ENCODE peak calls at places on chromosomes 11 and 22, in nine cellular contexts. V is GM04504; Q is EL; Z is right cardiac atrium; G is activated CD4-positive, CD25-positive, alpha-beta regulatory T cell treated with anti-CD3 and anti-CD28 coated beads, Interleukin-2, amount 50 U/mL, for 72 hours; N is neural progenitor cell; O is T-helper 2 cell; C is mesenchymal stem cell; H is anterior cingulate cortex. S is an unnamed sample.

GRCh38 chr22:30870451-30871345 is 97.9 kb downstream of the MORC2 start:
- DNase-seq in V (no peak), Q (no peak), Z (no peak), G (no peak), N (no peak), O (no peak), C (no peak), H (no peak), S (no peak)

GRCh38 chr11:102986815-102987214 is 31.3 kb upstream of the MMP13 start:
- DNase-seq in V (no peak), Q (peak), Z (no peak), G (no peak), N (no peak), O (no peak), C (peak), H (no peak), S (no peak)

GRCh38 chr11:123211134-123211879 is 16.3 kb upstream of the CLMP start:
- DNase-seq in V (no peak), Q (no peak), Z (no peak), G (no peak), N (peak), O (no peak), C (no peak), H (no peak), S (no peak)

GRCh38 chr11:64056213-64056785 is 20.6 kb downstream of the FLRT1 start:
- DNase-seq in V (no peak), Q (no peak), Z (no peak), G (no peak), N (no peak), O (no peak), C (no peak), H (no peak), S (no peak)

GRCh38 chr22:32574957-32575893 is 100.6 kb downstream of the FBXO7 start:
- DNase-seq in V (no peak), Q (no peak), Z (no peak), G (no peak), N (peak), O (no peak), C (no peak), H (no peak), S (no peak)

GRCh38 chr22:36068776-36069344 is 40.2 kb upstream of the RBFOX2 start:
- DNase-seq in V (no peak), Q (no peak), Z (no peak), G (no peak), N (no peak), O (no peak), C (no peak), H (no peak), S (no peak)

GRCh38 chr11:96394773-96395172 is 5.0 kb downstream of the JRKL start:
- DNase-seq in V (no peak), Q (no peak), Z (no peak), G (no peak), N (no peak), O (no peak), C (no peak), H (no peak), S (no peak)

GRCh38 chr11:126160345-126161145 is 50.9 kb downstream of the RPUSD4 start:
- DNase-seq in V (no peak), Q (no peak), Z (no peak), G (no peak), N (peak), O (no peak), C (no peak), H (no peak), S (peak)

GRCh38 chr11:1336836-1337646 is 27.6 kb upstream of the TOLLIP start:
- DNase-seq in V (no peak), Q (peak), Z (peak), G (no peak), N (peak), O (peak), C (no peak), H (no peak), S (peak)

GRCh38 chr11:109526061-109526460 is 104.1 kb downstream of the C11orf87 start:
- DNase-seq in V (no peak), Q (no peak), Z (no peak), G (no peak), N (no peak), O (no peak), C (no peak), H (no peak), S (no peak)

GRCh38 chr11:45896392-45897068 is 10.5 kb downstream of the FREY1 start:
- DNase-seq in V (no peak), Q (no peak), Z (no peak), G (no peak), N (peak), O (no peak), C (no peak), H (no peak), S (peak)

GRCh38 chr11:11220786-11221185 is 132.3 kb downstream of the CSNK2A3 start:
- DNase-seq in V (no peak), Q (no peak), Z (no peak), G (no peak), N (no peak), O (no peak), C (no peak), H (no peak), S (no peak)

GRCh38 chr11:23404225-23405160 is 544.2 kb upstream of the CCDC179 start:
- DNase-seq in V (no peak), Q (no peak), Z (no peak), G (no peak), N (no peak), O (no peak), C (no peak), H (no peak), S (no peak)